ENCODE peak calls at places on chromosomes 5 and 9, in eight cellular contexts. Q is upper lobe of right lung; Z is iPS-NIHi11; D is stimulated activated CD8-positive, alpha-beta memory T cell treated with anti-CD3 and anti-CD28 coated beads, Interleukin-4, amount 100 ng/mL, for 1 hour; E is activated T-cell treated with anti-CD3 and anti-CD28 coated beads, Interleukin-2, amount 50 U/mL, for 48 hours; U is stimulated activated effector memory CD8-positive, alpha-beta T cell treated with anti-CD3 and anti-CD28 coated beads, Interleukin-12 subunit alpha, Interleukin-12 subunit beta, amount 100 ng/mL, for 72 hours; L is H1; S is HEK293T. O is an unnamed sample.

GRCh38 chr5:137900925-137901817 is 11.9 kb downstream of the PKD2L2 start:
- DNase-seq in Q (no peak), Z (no peak), D (no peak), E (no peak), U (no peak), L (no peak), S (no peak), O (no peak)

GRCh38 chr5:38807570-38808461 is 38.0 kb upstream of the OSMR start:
- DNase-seq in Q (no peak), Z (no peak), D (no peak), E (no peak), U (no peak), L (no peak), S (no peak), O (no peak)

GRCh38 chr5:97377582-97377981 is 194.5 kb upstream of the RIOK2 start:
- DNase-seq in Q (no peak), Z (no peak), D (no peak), E (no peak), U (no peak), L (no peak), S (no peak), O (no peak)

GRCh38 chr9:133377721-133378216 is 1.6 kb downstream of the STKLD1 start:
- DNase-seq in Q (no peak), Z (no peak), D (no peak), E (no peak), U (no peak), L (no peak), S (no peak), O (no peak)

GRCh38 chr9:116493183-116493582 is 193.9 kb upstream of the TRIM32 start:
- DNase-seq in Q (no peak), Z (no peak), D (no peak), E (no peak), U (no peak), L (no peak), S (no peak), O (no peak)

GRCh38 chr5:14723648-14724231 is 59.2 kb downstream of the OTULIN start:
- DNase-seq in Q (no peak), Z (no peak), D (no peak), E (peak), U (no peak), L (no peak), S (no peak), O (no peak)

GRCh38 chr9:5025416-5025815 is 40.3 kb downstream of the JAK2 start:
- DNase-seq in Q (no peak), Z (no peak), D (no peak), E (no peak), U (no peak), L (no peak), S (no peak), O (no peak)

GRCh38 chr9:124780757-124781151 is 3.8 kb downstream of the OLFML2A start:
- DNase-seq in Q (peak), Z (no peak), D (no peak), E (no peak), U (no peak), L (peak), S (no peak), O (no peak)

GRCh38 chr9:127418037-127418471 is 6.1 kb upstream of the ZNF79 start:
- DNase-seq in Q (peak), Z (peak), D (no peak), E (peak), U (peak), L (peak), S (peak), O (peak)

GRCh38 chr5:36301858-36302603 is at the start of gene RANBP3L:
- DNase-seq in Q (no peak), Z (peak), D (no peak), E (no peak), U (no peak), L (no peak), S (peak), O (no peak)

GRCh38 chr5:80860934-80861613 is 99.1 kb upstream of the RASGRF2 start:
- DNase-seq in Q (no peak), Z (peak), D (no peak), E (no peak), U (no peak), L (no peak), S (no peak), O (no peak)

GRCh38 chr9:84266087-84266561 is 74.4 kb downstream of the SLC28A3 start:
- DNase-seq in Q (no peak), Z (peak), D (no peak), E (no peak), U (no peak), L (no peak), S (no peak), O (no peak)

GRCh38 chr5:6767481-6768063 is 54.3 kb downstream of the TENT4A start:
- DNase-seq in Q (no peak), Z (no peak), D (no peak), E (no peak), U (no peak), L (no peak), S (no peak), O (no peak)

GRCh38 chr9:37747271-37747753 is 6.3 kb upstream of the TRMT10B start:
- DNase-seq in Q (peak), Z (peak), D (peak), E (peak), U (peak), L (peak), S (peak), O (peak)

GRCh38 chr5:95935553-95936100 is 26.0 kb downstream of the ELL2 start:
- DNase-seq in Q (no peak), Z (no peak), D (no peak), E (no peak), U (no peak), L (no peak), S (no peak), O (no peak)

GRCh38 chr5:89286320-89286719 is 403.3 kb upstream of the MEF2C start:
- DNase-seq in Q (no peak), Z (no peak), D (no peak), E (no peak), U (no peak), L (no peak), S (no peak), O (no peak)

GRCh38 chr9:81492710-81493447 is 196.5 kb downstream of the TLE1 start:
- DNase-seq in Q (no peak), Z (no peak), D (no peak), E (no peak), U (no peak), L (no peak), S (no peak), O (no peak)

GRCh38 chr5:135491552-135492318 is 39.6 kb upstream of the TIFAB start:
- DNase-seq in Q (peak), Z (peak), D (no peak), E (no peak), U (no peak), L (peak), S (no peak), O (no peak)

GRCh38 chr5:151072234-151073025 is 8.4 kb downstream of the TNIP1 start:
- DNase-seq in Q (peak), Z (no peak), D (no peak), E (no peak), U (no peak), L (no peak), S (no peak), O (no peak)

GRCh38 chr5:133075572-133076536 is 24.0 kb downstream of the HSPA4 start:
- DNase-seq in Q (no peak), Z (no peak), D (no peak), E (no peak), U (no peak), L (no peak), S (no peak), O (no peak)

GRCh38 chr9:81590688-81591087 is 98.7 kb downstream of the TLE1 start:
- DNase-seq in Q (no peak), Z (no peak), D (no peak), E (no peak), U (no peak), L (no peak), S (no peak), O (no peak)

GRCh38 chr9:128115187-128116103 is 12.1 kb downstream of the PTGES2 start:
- DNase-seq in Q (peak), Z (no peak), D (no peak), E (no peak), U (no peak), L (no peak), S (no peak), O (no peak)

GRCh38 chr5:139820130-139820529 is 24.5 kb downstream of the PSD2 start:
- DNase-seq in Q (peak), Z (no peak), D (no peak), E (no peak), U (no peak), L (no peak), S (no peak), O (no peak)

GRCh38 chr5:135644816-135645215 is 66.0 kb upstream of the CXCL14 start:
- DNase-seq in Q (no peak), Z (no peak), D (no peak), E (no peak), U (no peak), L (no peak), S (no peak), O (no peak)

GRCh38 chr5:31144364-31144763 is 49.1 kb upstream of the CDH6 start:
- DNase-seq in Q (no peak), Z (no peak), D (no peak), E (no peak), U (no peak), L (no peak), S (no peak), O (no peak)

GRCh38 chr5:68673451-68674180 is 420.2 kb upstream of the SLC30A5 start:
- DNase-seq in Q (no peak), Z (no peak), D (no peak), E (no peak), U (no peak), L (no peak), S (no peak), O (no peak)

GRCh38 chr5:153157156-153157555 is 333.3 kb upstream of the GRIA1 start:
- DNase-seq in Q (no peak), Z (no peak), D (no peak), E (no peak), U (no peak), L (no peak), S (no peak), O (no peak)

GRCh38 chr9:133058550-133059320 is 3.0 kb upstream of the CEL start:
- DNase-seq in Q (no peak), Z (no peak), D (no peak), E (no peak), U (no peak), L (no peak), S (no peak), O (no peak)

GRCh38 chr9:20476912-20477311 is 145.4 kb downstream of the MLLT3 start:
- DNase-seq in Q (no peak), Z (no peak), D (no peak), E (no peak), U (no peak), L (no peak), S (no peak), O (no peak)

GRCh38 chr9:106929471-106930198 is 66.7 kb downstream of the ZNF462 start:
- DNase-seq in Q (no peak), Z (no peak), D (no peak), E (no peak), U (no peak), L (no peak), S (no peak), O (no peak)

GRCh38 chr5:38595149-38595725 is 38.8 kb upstream of the LIFR start:
- DNase-seq in Q (no peak), Z (no peak), D (no peak), E (no peak), U (no peak), L (no peak), S (no peak), O (no peak)

GRCh38 chr9:38126730-38127129 is 57.7 kb upstream of the SHB start:
- DNase-seq in Q (no peak), Z (no peak), D (no peak), E (no peak), U (no peak), L (no peak), S (no peak), O (no peak)

GRCh38 chr5:167743685-167744084 is 547.8 kb upstream of the WWC1 start:
- DNase-seq in Q (no peak), Z (no peak), D (no peak), E (no peak), U (no peak), L (no peak), S (no peak), O (no peak)

GRCh38 chr5:57784106-57784505 is 301.5 kb upstream of the ACTBL2 start:
- DNase-seq in Q (no peak), Z (no peak), D (no peak), E (no peak), U (no peak), L (no peak), S (no peak), O (no peak)

GRCh38 chr5:7970816-7971215 is 101.9 kb downstream of the MTRR start:
- DNase-seq in Q (no peak), Z (no peak), D (no peak), E (no peak), U (no peak), L (no peak), S (no peak), O (no peak)

GRCh38 chr5:68224561-68225187 is 9.1 kb downstream of the PIK3R1 start:
- DNase-seq in Q (no peak), Z (no peak), D (no peak), E (no peak), U (no peak), L (no peak), S (no peak), O (no peak)